ENCODE peak calls at places on chromosomes 5 and 9, in eight cellular contexts. Q is tibial nerve, R is adrenal gland, Z is spleen, B is IMR-90, O is esophagus squamous epithelium, W is endothelial cell of umbilical vein, V is heart left ventricle. E is an unnamed sample.

GRCh38 chr9:113737414-113738271 is 138.5 kb upstream of the ZNF618 start:
- DNase-seq in Z (no peak), V (no peak), O (no peak), R (peak; percentile 82), W (peak; percentile 69), B (peak; percentile 51), Q (no peak), E (peak; percentile 81)

GRCh38 chr9:110801426-110801825 is 132.8 kb downstream of the MUSK start:
- DNase-seq in Q (no peak), O (no peak), W (no peak), Z (no peak), B (no peak), R (no peak), V (no peak), E (no peak)

GRCh38 chr5:176734756-176735342 is 75.5 kb upstream of the UNC5A start:
- DNase-seq in Z (peak; percentile 18), O (no peak), Q (no peak), V (peak; percentile 20), B (no peak), R (no peak), W (no peak), E (peak; percentile 6)

GRCh38 chr5:144369001-144369400 is 198.3 kb downstream of the KCTD16 start:
- DNase-seq in Q (no peak), Z (no peak), R (no peak), B (no peak), V (no peak), W (no peak), O (no peak), E (no peak)

GRCh38 chr9:36161187-36161586 is 8.0 kb upstream of the CCIN start:
- DNase-seq in V (no peak), B (peak; percentile 34), O (no peak), R (no peak), W (no peak), Q (no peak), Z (peak; percentile 2), E (no peak)

GRCh38 chr5:159161361-159162214 is 47.8 kb downstream of the RNF145 start:
- DNase-seq in V (no peak), O (no peak), W (no peak), Q (no peak), R (no peak), B (peak; percentile 50), Z (no peak), E (no peak)

GRCh38 chr5:151005975-151006576 is 14.3 kb upstream of the GPX3 start:
- DNase-seq in V (peak; percentile 87), O (no peak), Q (peak; percentile 90), W (peak; percentile 36), B (peak; percentile 57), R (peak; percentile 75), Z (no peak), E (peak; percentile 93)

GRCh38 chr5:31809037-31809910 is 170.3 kb downstream of the PDZD2 start:
- DNase-seq in W (peak; percentile 48), V (peak; percentile 74), Z (no peak), B (peak; percentile 70), O (no peak), Q (peak; percentile 40), R (peak; percentile 81), E (peak; percentile 88)

GRCh38 chr9:137294684-137295312 is 7.3 kb downstream of the NRARP start:
- DNase-seq in W (peak; percentile 66), Q (no peak), V (peak; percentile 63), Z (no peak), R (no peak), O (no peak), B (peak; percentile 27), E (no peak)

GRCh38 chr5:59666709-59667108 is 226.8 kb downstream of the PDE4D start:
- DNase-seq in Q (no peak), B (no peak), O (no peak), V (no peak), W (no peak), R (no peak), Z (no peak), E (no peak)

GRCh38 chr5:10655041-10655685 is 91.3 kb downstream of the ANKRD33B start:
- DNase-seq in B (no peak), R (no peak), Z (no peak), V (no peak), O (no peak), Q (no peak), W (no peak), E (no peak)

GRCh38 chr5:72451771-72452505 is 55.3 kb downstream of the ZNF366 start:
- DNase-seq in R (peak; percentile 62), W (peak; percentile 98), V (peak; percentile 67), Z (peak; percentile 85), O (no peak), Q (peak; percentile 60), B (peak; percentile 66), E (peak; percentile 77)

GRCh38 chr5:56313596-56313995 is 80.5 kb upstream of the ANKRD55 start:
- DNase-seq in W (no peak), O (no peak), R (no peak), B (no peak), Z (no peak), Q (no peak), V (no peak), E (no peak)

GRCh38 chr5:171425596-171426244 is 6.3 kb downstream of the FGF18 start:
- DNase-seq in Q (no peak), W (no peak), R (no peak), O (no peak), Z (peak; percentile 29), V (no peak), B (no peak), E (no peak)

GRCh38 chr5:172801184-172801671 is 30.2 kb upstream of the DUSP1 start:
- DNase-seq in Z (no peak), V (no peak), O (no peak), R (no peak), B (peak; percentile 98), Q (no peak), W (no peak), E (no peak)

DNA sequence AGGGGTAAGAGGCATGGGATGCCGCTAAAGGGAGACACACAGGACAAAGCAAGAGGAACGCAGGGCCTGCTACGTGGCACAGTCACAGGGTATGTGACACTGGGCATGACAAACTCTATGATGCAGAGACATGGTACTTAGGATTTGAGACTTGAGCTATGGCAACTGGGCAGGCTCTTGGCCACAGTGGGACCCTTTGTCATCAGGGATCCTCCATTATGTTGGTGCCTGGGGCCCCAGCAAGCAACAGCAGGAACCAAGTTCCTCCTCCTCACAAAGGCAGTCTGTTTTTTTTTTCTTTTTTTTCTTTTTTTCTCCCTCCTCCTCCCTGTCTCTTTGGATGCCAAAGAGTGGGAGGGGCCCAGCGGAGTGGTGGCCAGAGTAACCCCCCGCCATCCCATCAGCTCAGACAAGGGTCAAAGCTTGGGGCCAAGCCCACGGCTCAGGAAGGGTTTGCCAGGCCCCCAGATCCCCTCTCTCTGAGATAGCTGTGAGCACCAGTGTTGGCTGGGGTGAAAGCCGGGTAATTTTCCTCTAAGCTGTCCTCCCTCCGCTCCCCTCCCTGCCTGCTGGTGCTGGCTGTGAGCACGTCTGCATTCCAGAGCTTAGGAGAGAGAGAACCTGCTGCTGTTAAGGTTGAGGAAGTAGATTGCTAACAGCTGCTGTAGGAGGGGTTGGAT is 21.1 kb downstream of the GSN start:
- DNase-seq in B (peak; percentile 74), Z (peak; percentile 73), Q (peak; percentile 47), V (peak; percentile 85), R (peak; percentile 83), W (peak; percentile 72), O (no peak), E (peak; percentile 77)
- H3K4me1 ChIP-seq in B (peaks cover 42% of the 10 kb centered on the region), Z (peaks cover 74% of the 10 kb centered on the region), Q (peaks cover 14% of the 10 kb centered on the region), V (peaks cover 65% of the 10 kb centered on the region), R (peaks cover 61% of the 10 kb centered on the region), W (peaks cover 55% of the 10 kb centered on the region), O (peaks cover 91% of the 10 kb centered on the region), E (peaks cover 70% of the 10 kb centered on the region)

GRCh38 chr5:180866985-180867384 is 5.9 kb upstream of the ZFP62 start:
- DNase-seq in Q (no peak), V (no peak), W (no peak), B (no peak), O (no peak), Z (no peak), R (no peak), E (no peak)

GRCh38 chr5:180866296-180866695 is 5.2 kb upstream of the ZFP62 start:
- DNase-seq in Q (no peak), O (no peak), R (no peak), V (no peak), B (no peak), W (no peak), Z (no peak), E (no peak)

GRCh38 chr5:180860273-180860886 is 696 bp downstream of the ZFP62 start:
- DNase-seq in R (no peak), V (peak; percentile 60), Z (peak; percentile 87), W (no peak), O (no peak), B (no peak), Q (no peak), E (no peak)

GRCh38 chr5:180862645-180863044 is 1.6 kb upstream of the ZFP62 start:
- DNase-seq in Q (no peak), R (no peak), Z (no peak), V (no peak), W (no peak), B (no peak), O (no peak), E (no peak)

GRCh38 chr5:180860887-180861822 is at the start of gene ZFP62:
- DNase-seq in Z (peak; percentile 99), R (peak; percentile 89), W (peak; percentile 90), B (peak; percentile 87), Q (peak; percentile 67), V (peak; percentile 96), O (peak; percentile 61), E (peak; percentile 91)
- TF ChIP-seq POLR2A in Z (peak; percentile 26), R (peak; percentile 67), W (peak; percentile 59), B (peak; percentile 43), Q (peak; percentile 64), V (peak; percentile 63), O (no peak), E (no peak)

GRCh38 chr5:93585753-93586385 is 2.8 kb downstream of the NR2F1 start:
- DNase-seq in R (no peak), O (no peak), Z (no peak), V (no peak), W (peak; percentile 44), B (peak; percentile 45), Q (no peak), E (no peak)
- H3K27ac ChIP-seq in R (no peak overlapping the region), O (peak overlapping the region; percentile 91), Z (no peak overlapping the region), V (no peak overlapping the region), W (peak overlapping the region; percentile 75), B (peak overlapping the region; percentile 100), Q (peak overlapping the region; percentile 88), E (no peak overlapping the region)

GRCh38 chr9:130187523-130187846 is 15.3 kb downstream of the NCS1 start:
- DNase-seq in Z (no peak), B (no peak), R (no peak), V (no peak), W (no peak), Q (no peak), O (no peak), E (no peak)
- H3K4me1 ChIP-seq in Z (peaks cover 10% of the 10 kb centered on the region), B (peaks cover 41% of the 10 kb centered on the region), R (peaks cover 30% of the 10 kb centered on the region), V (no peaks in the 10 kb centered on the region), W (no peaks in the 10 kb centered on the region), Q (no peaks in the 10 kb centered on the region), O (peaks cover 30% of the 10 kb centered on the region), E (peaks cover 11% of the 10 kb centered on the region)